ENCODE peak calls at places on chromosomes 13 and 19, in six cellular contexts. U, M, S, L, Y and H are unnamed samples.
A peak's percentile ranks its signal among the peaks of the same experiment; 100 is the strongest.

GRCh38 chr13:112825071-112825470 is 135.2 kb downstream of the ATP11A start:
- DNase-seq in L (no peak), S (no peak), Y (no peak), U (no peak), M (no peak), H (no peak)

GRCh38 chr19:17794731-17795494 is at the start of gene B3GNT3:
- DNase-seq in Y (no peak), L (peak; percentile 44), S (peak; percentile 18), U (no peak), M (peak; percentile 65), H (peak; percentile 15)

GRCh38 chr19:39590265-39590664 is 12.1 kb upstream of the LGALS13 start:
- DNase-seq in M (no peak), S (no peak), U (no peak), L (peak; percentile 14), Y (no peak), H (no peak)

GRCh38 chr13:99237981-99238662 is 20.1 kb downstream of the GPR18 start:
- DNase-seq in M (no peak), Y (no peak), S (peak; percentile 30), U (no peak), L (no peak), H (no peak)

GRCh38 chr13:44410328-44410859 is 36.8 kb downstream of the SERP2 start:
- DNase-seq in U (no peak), S (no peak), Y (no peak), M (no peak), L (no peak), H (no peak)

GRCh38 chr19:5811117-5811516 is 6.2 kb downstream of the NRTN start:
- DNase-seq in U (no peak), Y (no peak), M (no peak), L (no peak), S (no peak), H (no peak)

GRCh38 chr13:35747594-35747993 is 271.1 kb upstream of the MAB21L1 start:
- DNase-seq in U (no peak), Y (no peak), S (no peak), M (no peak), L (no peak), H (no peak)

GRCh38 chr13:94251801-94252200 is 227.7 kb downstream of the DCT start:
- DNase-seq in L (no peak), M (peak; percentile 31), U (no peak), S (no peak), Y (no peak), H (no peak)

GRCh38 chr13:98825659-98826058 is 73.2 kb upstream of the SLC15A1 start:
- DNase-seq in Y (no peak), U (no peak), L (no peak), S (no peak), M (no peak), H (no peak)

GRCh38 chr19:10742494-10742893 is 24.6 kb downstream of the DNM2 start:
- DNase-seq in M (no peak), S (no peak), Y (no peak), U (no peak), L (no peak), H (no peak)

GRCh38 chr13:32587014-32587773 is 942 bp downstream of the PDS5B start:
- DNase-seq in L (peak; percentile 53), U (peak; percentile 36), S (peak; percentile 44), Y (peak; percentile 68), M (peak; percentile 53), H (peak; percentile 12)

GRCh38 chr19:18117692-18118378 is 20.3 kb downstream of the MAST3 start:
- DNase-seq in S (peak; percentile 95), L (peak; percentile 63), U (peak; percentile 84), Y (peak; percentile 81), M (peak; percentile 100), H (peak; percentile 89)

GRCh38 chr19:49339364-49340068 is 4.3 kb downstream of the CD37 start:
- DNase-seq in L (peak; percentile 79), Y (peak; percentile 78), M (no peak), U (no peak), S (no peak), H (no peak)

GRCh38 chr13:44854264-44855060 is 134.8 kb downstream of the NUFIP1 start:
- DNase-seq in U (no peak), M (no peak), L (no peak), S (no peak), Y (peak; percentile 99), H (no peak)

GRCh38 chr19:8128551-8128950 is 20.8 kb downstream of the FBN3 start:
- DNase-seq in M (no peak), L (no peak), U (no peak), S (no peak), Y (no peak), H (no peak)

GRCh38 chr19:5694952-5695648 is 5.0 kb downstream of the RPL36 start:
- DNase-seq in Y (no peak), M (no peak), S (no peak), L (no peak), U (no peak), H (no peak)

GRCh38 chr13:73171242-73171641 is 112.4 kb downstream of the KLF5 start:
- DNase-seq in Y (no peak), L (no peak), M (no peak), S (no peak), U (no peak), H (no peak)

GRCh38 chr13:114022309-114022669 is 48.4 kb upstream of the C13orf46 start:
- DNase-seq in L (no peak), U (no peak), M (no peak), S (no peak), Y (no peak), H (no peak)

GRCh38 chr19:1170938-1171754 is 2.9 kb downstream of the SBNO2 start:
- DNase-seq in U (no peak), Y (no peak), S (no peak), L (no peak), M (no peak), H (no peak)

GRCh38 chr19:9461938-9462337 is 26.6 kb upstream of the ZNF266 start:
- DNase-seq in M (no peak), U (no peak), S (no peak), L (no peak), Y (no peak), H (no peak)

GRCh38 chr19:57841364-57841763 is 8.3 kb upstream of the ZNF587 start:
- DNase-seq in U (no peak), M (no peak), S (no peak), Y (no peak), L (no peak), H (no peak)

GRCh38 chr19:14479985-14480694 is 5.0 kb upstream of the PTGER1 start:
- DNase-seq in U (peak; percentile 57), Y (no peak), S (peak; percentile 64), M (peak; percentile 80), L (no peak), H (peak; percentile 51)

GRCh38 chr13:80840313-80840976 is 499.5 kb upstream of the SPRY2 start:
- DNase-seq in Y (peak; percentile 43), L (peak; percentile 3), U (no peak), S (no peak), M (no peak), H (no peak)

GRCh38 chr19:4570423-4570822 is 10.9 kb upstream of the SEMA6B start:
- DNase-seq in Y (no peak), S (no peak), L (no peak), M (no peak), U (no peak), H (no peak)